ENCODE peak calls at places on chromosome 17, in ten cellular contexts. R is left ventricle myocardium superior; L is GM13976; M is MCF 10A; G is stimulated activated CD4-positive, alpha-beta T cell treated with anti-CD3 and anti-CD28 coated beads, Interleukin-1b, Interleukin-23, amount 100 ng/mL, for 48 hours; O is AG04450; B is midbrain; E is ovary; T is HL-60; N is NCI-H1105. C is an unnamed sample.

GRCh38 chr17:13765701-13766100 is 164.0 kb upstream of the HS3ST3A1 start:
- DNase-seq in R (no peak), L (no peak), M (no peak), G (no peak), O (no peak), B (no peak), E (no peak), T (no peak), N (no peak), C (no peak)

GRCh38 chr17:16456770-16457316 is 35.1 kb downstream of the LRRC75A start:
- DNase-seq in R (no peak), L (no peak), M (no peak), G (no peak), O (no peak), B (no peak), E (no peak), T (no peak), N (no peak), C (no peak)

GRCh38 chr17:36851230-36851629 is 86.0 kb upstream of the LHX1 start:
- DNase-seq in R (no peak), L (no peak), M (peak; percentile 63), G (no peak), O (no peak), B (no peak), E (no peak), T (no peak), N (no peak), C (no peak)

GRCh38 chr17:74271902-74272563 is 2.0 kb upstream of the DNAI2 start:
- DNase-seq in R (peak; percentile 68), L (no peak), M (no peak), G (no peak), O (no peak), B (peak; percentile 87), E (no peak), T (no peak), N (no peak), C (no peak)

GRCh38 chr17:82884923-82885322 is 45.1 kb upstream of the ZNF750 start:
- DNase-seq in R (no peak), L (no peak), M (no peak), G (peak; percentile 23), O (no peak), B (no peak), E (no peak), T (no peak), N (no peak), C (no peak)

GRCh38 chr17:11880714-11881113 is 116.6 kb downstream of the ZNF18 start:
- DNase-seq in R (no peak), L (no peak), M (peak; percentile 5), G (no peak), O (no peak), B (peak; percentile 26), E (no peak), T (no peak), N (peak; percentile 3), C (no peak)

GRCh38 chr17:75729351-75729750 is 8.1 kb downstream of the ITGB4 start:
- DNase-seq in R (no peak), L (no peak), M (no peak), G (no peak), O (no peak), B (no peak), E (no peak), T (no peak), N (no peak), C (no peak)

GRCh38 chr17:43382776-43383175 is 16.0 kb upstream of the ARL4D start:
- DNase-seq in R (no peak), L (no peak), M (no peak), G (no peak), O (no peak), B (no peak), E (peak; percentile 10), T (no peak), N (no peak), C (no peak)

GRCh38 chr17:28841901-28842281 is 699 bp downstream of the FAM222B start:
- DNase-seq in R (no peak), L (no peak), M (no peak), G (no peak), O (no peak), B (no peak), E (no peak), T (no peak), N (no peak), C (no peak)

GRCh38 chr17:39757931-39758873 is 20.5 kb downstream of the GRB7 start:
- DNase-seq in R (no peak), L (peak; percentile 61), M (no peak), G (peak; percentile 74), O (no peak), B (no peak), E (no peak), T (peak; percentile 31), N (no peak), C (no peak)

GRCh38 chr17:80813318-80813717 is 178.3 kb upstream of the CHMP6 start:
- DNase-seq in R (no peak), L (no peak), M (no peak), G (no peak), O (no peak), B (no peak), E (no peak), T (no peak), N (no peak), C (no peak)